ENCODE peak calls at places on chromosomes 16 and 17, in nine cellular contexts. J, X, P, F, C, M, Z, T and H are unnamed samples.

GRCh38 chr17:55577011-55577586 is 65.8 kb upstream of the SMIM36 start:
- DNase-seq in T (peak; percentile 95), M (no peak), X (peak; percentile 58), J (no peak), Z (no peak), C (peak; percentile 50), F (peak; percentile 55), P (peak; percentile 71), H (peak; percentile 87)

GRCh38 chr16:5296163-5296562 is 198.6 kb upstream of the EEF2KMT start:
- DNase-seq in Z (no peak), P (no peak), X (no peak), C (no peak), M (no peak), F (no peak), T (no peak), J (no peak), H (no peak)

GRCh38 chr16:2860826-2861567 is 3.0 kb upstream of the PRSS22 start:
- DNase-seq in Z (peak; percentile 53), T (peak; percentile 23), X (no peak), P (peak; percentile 21), J (peak; percentile 43), C (no peak), F (no peak), M (no peak), H (no peak)

GRCh38 chr17:68591583-68591982 is 9.6 kb downstream of the FAM20A start:
- DNase-seq in P (no peak), X (no peak), M (peak; percentile 44), Z (peak; percentile 20), J (no peak), T (no peak), F (no peak), C (no peak), H (no peak)

GRCh38 chr17:19418312-19418992 is 7.4 kb downstream of the RNF112 start:
- DNase-seq in P (peak; percentile 81), T (peak; percentile 82), Z (no peak), M (no peak), X (no peak), C (no peak), F (peak; percentile 51), J (no peak), H (peak; percentile 68)

GRCh38 chr16:66840883-66841282 is 3.3 kb upstream of the CA7 start:
- DNase-seq in F (no peak), C (no peak), J (no peak), Z (no peak), T (no peak), X (no peak), P (no peak), M (no peak), H (no peak)

GRCh38 chr16:11052080-11052808 is 107.9 kb downstream of the CLEC16A start:
- DNase-seq in C (no peak), Z (no peak), X (no peak), T (no peak), F (no peak), M (no peak), J (no peak), P (no peak), H (no peak)

GRCh38 chr17:40323731-40324650 is 15.0 kb downstream of the RARA start:
- DNase-seq in C (peak; percentile 53), T (peak; percentile 82), P (peak; percentile 64), Z (no peak), F (peak; percentile 76), M (no peak), X (no peak), J (peak; percentile 83), H (peak; percentile 79)

GRCh38 chr17:62792122-62792800 is 15.9 kb downstream of the MARCHF10 start:
- DNase-seq in M (no peak), X (peak; percentile 94), F (peak; percentile 70), J (no peak), Z (no peak), P (peak; percentile 98), T (peak; percentile 99), C (no peak), H (peak; percentile 80)

GRCh38 chr16:27498916-27499658 is 50.6 kb downstream of the GTF3C1 start:
- DNase-seq in X (no peak), Z (no peak), P (no peak), J (no peak), C (no peak), F (no peak), M (no peak), T (no peak), H (no peak)

GRCh38 chr16:23597003-23597756 is 1.1 kb upstream of the NDUFAB1 start:
- DNase-seq in M (no peak), Z (peak; percentile 18), C (no peak), P (no peak), X (peak; percentile 11), F (no peak), J (no peak), T (peak; percentile 11), H (no peak)

GRCh38 chr17:74297941-74298340 is 23.9 kb downstream of the DNAI2 start:
- DNase-seq in X (no peak), J (no peak), P (no peak), Z (no peak), M (no peak), C (no peak), T (peak; percentile 16), F (no peak), H (no peak)

GRCh38 chr16:14011846-14012245 is 59.3 kb upstream of the MRTFB start:
- DNase-seq in C (no peak), P (no peak), X (no peak), J (no peak), T (peak; percentile 40), F (no peak), Z (no peak), M (no peak), H (no peak)

GRCh38 chr17:82158825-82159224 is 53.8 kb downstream of the CCDC57 start:
- DNase-seq in M (no peak), P (no peak), T (no peak), J (no peak), F (no peak), X (no peak), Z (no peak), C (no peak), H (no peak)

GRCh38 chr16:72425571-72426341 is 253.8 kb upstream of the PMFBP1 start:
- DNase-seq in X (no peak), Z (no peak), M (no peak), C (no peak), P (no peak), J (no peak), F (no peak), T (no peak), H (no peak)

GRCh38 chr17:18074566-18075272 is 13.0 kb upstream of the DRG2 start:
- DNase-seq in C (no peak), F (no peak), J (no peak), Z (no peak), T (peak; percentile 12), X (no peak), P (no peak), M (no peak), H (no peak)

GRCh38 chr17:65027305-65027704 is 29.2 kb downstream of the GNA13 start:
- DNase-seq in Z (no peak), X (peak; percentile 77), P (peak; percentile 88), T (peak; percentile 82), C (no peak), J (no peak), F (peak; percentile 45), M (no peak), H (no peak)

GRCh38 chr17:45745843-45746494 is 38.2 kb upstream of the CRHR1 start:
- DNase-seq in P (no peak), M (no peak), Z (no peak), T (no peak), J (no peak), C (no peak), X (no peak), F (no peak), H (no peak)

GRCh38 chr16:85265161-85265784 is 153.0 kb upstream of the CIBAR2 start:
- DNase-seq in Z (no peak), J (no peak), M (no peak), F (no peak), T (no peak), X (no peak), C (no peak), P (no peak), H (no peak)

GRCh38 chr17:30958187-30958586 is 12.7 kb upstream of the RNF135 start:
- DNase-seq in P (peak; percentile 19), T (no peak), C (no peak), M (no peak), X (no peak), Z (no peak), F (no peak), J (peak; percentile 33), H (no peak)

GRCh38 chr17:48043171-48043570 is 5.0 kb upstream of the NFE2L1 start:
- DNase-seq in X (no peak), F (no peak), J (no peak), T (peak; percentile 43), M (no peak), C (no peak), P (peak; percentile 57), Z (no peak), H (no peak)

GRCh38 chr17:38925263-38925995 is at the start of gene LASP1NB:
- DNase-seq in T (peak; percentile 50), P (peak; percentile 49), M (no peak), X (no peak), J (peak; percentile 72), F (no peak), Z (peak; percentile 65), C (no peak), H (no peak)

GRCh38 chr16:68000024-68000423 is 740 bp upstream of the DPEP2 start:
- DNase-seq in X (no peak), T (no peak), M (no peak), F (no peak), C (no peak), J (no peak), P (no peak), Z (no peak), H (no peak)

GRCh38 chr16:21194771-21195301 is 16.5 kb downstream of the ZP2 start:
- DNase-seq in Z (no peak), C (no peak), M (no peak), T (peak; percentile 52), X (no peak), F (peak; percentile 41), P (peak; percentile 47), J (no peak), H (peak; percentile 67)